ENCODE peak calls at places on chromosome 3, in ten cellular contexts. One of them, this sample, is unnamed. For H3K36me3, the result is how much of the 10 kb centered on the place peaks cover.

GRCh38 chr3:107598926-107599754 is 76.4 kb downstream of the BBX start:
- DNase-seq in tibial artery: peak
- DNase-seq in neural progenitor cell: peak
- DNase-seq in MM.1S: no peak
- DNase-seq in iPS DF 6.9: no peak
- DNase-seq in PC-3: peak
- DNase-seq in ovary: peak
- DNase-seq in upper lobe of right lung: no peak
- DNase-seq in aorta: no peak
- DNase-seq in esophagus squamous epithelium: no peak
- DNase-seq in this sample: peak

GRCh38 chr3:18223591-18224338 is 201.4 kb downstream of the SATB1 start:
- DNase-seq in tibial artery: no peak
- DNase-seq in neural progenitor cell: no peak
- DNase-seq in MM.1S: peak
- DNase-seq in iPS DF 6.9: no peak
- DNase-seq in PC-3: no peak
- DNase-seq in ovary: no peak
- DNase-seq in upper lobe of right lung: no peak
- DNase-seq in aorta: no peak
- DNase-seq in esophagus squamous epithelium: no peak
- DNase-seq in this sample: no peak

GRCh38 chr3:41001556-41001955 is 197.7 kb upstream of the CTNNB1 start:
- DNase-seq in tibial artery: no peak
- DNase-seq in neural progenitor cell: no peak
- DNase-seq in MM.1S: peak
- DNase-seq in iPS DF 6.9: no peak
- DNase-seq in PC-3: no peak
- DNase-seq in ovary: no peak
- DNase-seq in upper lobe of right lung: no peak
- DNase-seq in aorta: no peak
- DNase-seq in esophagus squamous epithelium: no peak
- DNase-seq in this sample: no peak

GRCh38 chr3:138051946-138052802 is 42.2 kb downstream of the CLDN18 start:
- DNase-seq in tibial artery: no peak
- DNase-seq in neural progenitor cell: peak
- DNase-seq in MM.1S: peak
- DNase-seq in iPS DF 6.9: peak
- DNase-seq in PC-3: peak
- DNase-seq in ovary: no peak
- DNase-seq in upper lobe of right lung: peak
- DNase-seq in aorta: no peak
- DNase-seq in esophagus squamous epithelium: no peak
- DNase-seq in this sample: peak

GRCh38 chr3:13753926-13754325 is 125.9 kb downstream of the WNT7A start:
- DNase-seq in tibial artery: no peak
- DNase-seq in neural progenitor cell: no peak
- DNase-seq in MM.1S: no peak
- DNase-seq in iPS DF 6.9: no peak
- DNase-seq in PC-3: no peak
- DNase-seq in ovary: no peak
- DNase-seq in upper lobe of right lung: no peak
- DNase-seq in aorta: no peak
- DNase-seq in esophagus squamous epithelium: no peak
- DNase-seq in this sample: no peak

GRCh38 chr3:120802916-120803315 is 60.4 kb downstream of the GTF2E1 start:
- DNase-seq in tibial artery: no peak
- DNase-seq in neural progenitor cell: no peak
- DNase-seq in MM.1S: no peak
- DNase-seq in iPS DF 6.9: no peak
- DNase-seq in PC-3: no peak
- DNase-seq in ovary: no peak
- DNase-seq in upper lobe of right lung: no peak
- DNase-seq in aorta: no peak
- DNase-seq in esophagus squamous epithelium: no peak
- DNase-seq in this sample: no peak

GRCh38 chr3:169914321-169914720 is 2.9 kb downstream of the SAMD7 start:
- DNase-seq in tibial artery: no peak
- DNase-seq in neural progenitor cell: no peak
- DNase-seq in MM.1S: no peak
- DNase-seq in iPS DF 6.9: no peak
- DNase-seq in PC-3: peak
- DNase-seq in ovary: no peak
- DNase-seq in upper lobe of right lung: no peak
- DNase-seq in aorta: no peak
- DNase-seq in esophagus squamous epithelium: no peak
- DNase-seq in this sample: no peak

GRCh38 chr3:116299646-116300081 is 145.6 kb downstream of the LSAMP start:
- DNase-seq in tibial artery: no peak
- DNase-seq in neural progenitor cell: no peak
- DNase-seq in MM.1S: no peak
- DNase-seq in iPS DF 6.9: no peak
- DNase-seq in PC-3: no peak
- DNase-seq in ovary: no peak
- DNase-seq in upper lobe of right lung: no peak
- DNase-seq in aorta: no peak
- DNase-seq in esophagus squamous epithelium: no peak
- DNase-seq in this sample: no peak

GRCh38 chr3:49359623-49360022 is 1.5 kb upstream of the GPX1 start:
- DNase-seq in tibial artery: no peak
- DNase-seq in neural progenitor cell: no peak
- DNase-seq in MM.1S: no peak
- DNase-seq in iPS DF 6.9: no peak
- DNase-seq in PC-3: peak
- DNase-seq in ovary: no peak
- DNase-seq in upper lobe of right lung: no peak
- DNase-seq in aorta: no peak
- DNase-seq in esophagus squamous epithelium: no peak
- DNase-seq in this sample: no peak

GRCh38 chr3:49358884-49359225 is 702 bp upstream of the GPX1 start:
- DNase-seq in tibial artery: no peak
- DNase-seq in neural progenitor cell: no peak
- DNase-seq in MM.1S: no peak
- DNase-seq in iPS DF 6.9: no peak
- DNase-seq in PC-3: no peak
- DNase-seq in ovary: no peak
- DNase-seq in upper lobe of right lung: no peak
- DNase-seq in aorta: no peak
- DNase-seq in esophagus squamous epithelium: no peak
- DNase-seq in this sample: no peak

GRCh38 chr3:49357466-49358216 is 512 bp downstream of the GPX1 start:
- DNase-seq in tibial artery: peak
- DNase-seq in neural progenitor cell: peak
- DNase-seq in MM.1S: no peak
- DNase-seq in iPS DF 6.9: no peak
- DNase-seq in PC-3: peak
- DNase-seq in ovary: peak
- DNase-seq in upper lobe of right lung: peak
- DNase-seq in aorta: peak
- DNase-seq in esophagus squamous epithelium: no peak
- DNase-seq in this sample: no peak

GRCh38 chr3:49358217-49358883 is at the start of gene GPX1:
- DNase-seq in tibial artery: peak
- DNase-seq in neural progenitor cell: peak
- DNase-seq in MM.1S: peak
- DNase-seq in iPS DF 6.9: peak
- DNase-seq in PC-3: peak
- DNase-seq in ovary: peak
- DNase-seq in upper lobe of right lung: peak
- DNase-seq in aorta: peak
- DNase-seq in esophagus squamous epithelium: peak
- DNase-seq in this sample: peak

DNA sequence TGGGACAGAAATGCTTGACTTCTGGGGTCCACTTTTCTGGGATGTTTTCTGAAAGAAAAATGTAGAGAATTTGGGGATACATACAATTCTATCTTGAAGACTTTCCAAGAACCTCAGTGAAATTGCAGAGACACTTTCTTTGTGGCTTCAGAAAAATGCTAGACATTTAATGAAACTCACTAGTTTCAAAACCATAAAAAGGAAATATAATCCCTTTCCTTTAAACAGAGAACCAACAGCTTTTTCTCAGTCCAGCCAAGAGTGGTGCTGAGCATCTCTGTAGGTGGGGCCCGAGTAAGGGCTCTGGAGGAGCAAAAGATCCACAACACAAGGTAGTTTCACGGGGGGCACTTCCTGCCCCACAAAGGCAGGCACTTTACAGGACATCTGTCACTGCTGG is 4.4 kb upstream of the GPX1 start:
- DNase-seq in tibial artery: no peak
- DNase-seq in neural progenitor cell: no peak
- DNase-seq in MM.1S: no peak
- DNase-seq in iPS DF 6.9: no peak
- DNase-seq in PC-3: no peak
- DNase-seq in ovary: no peak
- DNase-seq in upper lobe of right lung: no peak
- DNase-seq in aorta: no peak
- DNase-seq in esophagus squamous epithelium: no peak
- DNase-seq in this sample: no peak
- H3K36me3 ChIP-seq in tibial artery: half or more
- H3K36me3 ChIP-seq in neural progenitor cell: under half
- H3K36me3 ChIP-seq in MM.1S: under half
- H3K36me3 ChIP-seq in iPS DF 6.9: under half
- H3K36me3 ChIP-seq in PC-3: under half
- H3K36me3 ChIP-seq in ovary: under half
- H3K36me3 ChIP-seq in upper lobe of right lung: half or more
- H3K36me3 ChIP-seq in aorta: under half
- H3K36me3 ChIP-seq in esophagus squamous epithelium: half or more
- H3K36me3 ChIP-seq in this sample: half or more

DNA sequence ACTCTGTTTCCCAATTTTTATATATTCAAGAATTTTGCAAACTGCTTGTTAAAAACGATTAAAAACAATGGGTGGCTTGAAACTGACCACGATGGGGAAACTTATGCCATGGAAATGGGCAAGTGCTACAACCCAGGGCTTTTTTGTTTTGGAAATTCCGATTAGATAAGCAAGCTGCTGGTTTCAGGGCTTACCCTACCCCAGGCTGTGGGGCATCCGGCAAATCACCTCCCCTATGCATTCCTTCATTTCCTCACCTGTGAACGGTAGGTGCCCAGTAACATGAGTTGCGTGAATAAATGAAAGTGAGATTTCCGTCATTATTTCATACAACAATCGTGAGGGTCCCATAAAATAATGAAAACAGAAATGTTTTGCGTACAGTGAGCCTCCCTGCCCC is 34.3 kb downstream of the ST6GAL1 start:
- DNase-seq in tibial artery: no peak
- DNase-seq in neural progenitor cell: no peak
- DNase-seq in MM.1S: no peak
- DNase-seq in iPS DF 6.9: no peak
- DNase-seq in PC-3: no peak
- DNase-seq in ovary: no peak
- DNase-seq in upper lobe of right lung: no peak
- DNase-seq in aorta: no peak
- DNase-seq in esophagus squamous epithelium: no peak
- DNase-seq in this sample: no peak
- H3K36me3 ChIP-seq in tibial artery: under half
- H3K36me3 ChIP-seq in neural progenitor cell: under half
- H3K36me3 ChIP-seq in MM.1S: under half
- H3K36me3 ChIP-seq in iPS DF 6.9: under half
- H3K36me3 ChIP-seq in PC-3: under half
- H3K36me3 ChIP-seq in ovary: under half
- H3K36me3 ChIP-seq in upper lobe of right lung: under half
- H3K36me3 ChIP-seq in aorta: under half
- H3K36me3 ChIP-seq in esophagus squamous epithelium: under half
- H3K36me3 ChIP-seq in this sample: half or more

DNA sequence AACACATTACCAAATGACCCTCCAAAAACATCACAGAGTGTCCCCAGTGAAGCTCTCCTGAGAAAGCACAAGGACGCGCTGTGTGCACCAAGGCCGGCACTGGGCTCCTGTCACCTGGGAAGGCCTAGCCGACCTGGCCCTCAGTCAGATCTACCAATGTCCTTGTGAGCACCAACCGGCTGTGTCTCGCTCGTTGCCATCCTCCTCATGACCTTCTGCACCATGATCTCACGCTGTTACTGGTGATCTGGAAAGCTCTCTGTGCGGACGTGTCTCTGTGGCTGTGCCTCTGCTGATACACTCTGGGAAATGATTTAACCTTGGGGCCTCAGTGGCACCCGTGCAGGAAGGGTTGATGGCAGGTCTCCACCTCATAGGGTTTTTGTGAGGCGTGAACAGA is 24.2 kb downstream of the ZXDC start:
- DNase-seq in tibial artery: no peak
- DNase-seq in neural progenitor cell: no peak
- DNase-seq in MM.1S: no peak
- DNase-seq in iPS DF 6.9: no peak
- DNase-seq in PC-3: no peak
- DNase-seq in ovary: peak
- DNase-seq in upper lobe of right lung: peak
- DNase-seq in aorta: peak
- DNase-seq in esophagus squamous epithelium: no peak
- DNase-seq in this sample: no peak
- H3K36me3 ChIP-seq in tibial artery: under half
- H3K36me3 ChIP-seq in neural progenitor cell: under half
- H3K36me3 ChIP-seq in MM.1S: under half
- H3K36me3 ChIP-seq in iPS DF 6.9: under half
- H3K36me3 ChIP-seq in PC-3: under half
- H3K36me3 ChIP-seq in ovary: under half
- H3K36me3 ChIP-seq in upper lobe of right lung: half or more
- H3K36me3 ChIP-seq in aorta: under half
- H3K36me3 ChIP-seq in esophagus squamous epithelium: half or more
- H3K36me3 ChIP-seq in this sample: under half

GRCh38 chr3:119762876-119763275 is 19.0 kb upstream of the NR1I2 start:
- DNase-seq in tibial artery: no peak
- DNase-seq in neural progenitor cell: no peak
- DNase-seq in MM.1S: no peak
- DNase-seq in iPS DF 6.9: no peak
- DNase-seq in PC-3: no peak
- DNase-seq in ovary: no peak
- DNase-seq in upper lobe of right lung: no peak
- DNase-seq in aorta: no peak
- DNase-seq in esophagus squamous epithelium: no peak
- DNase-seq in this sample: no peak

GRCh38 chr3:119767936-119768601 is 13.8 kb upstream of the NR1I2 start:
- DNase-seq in tibial artery: no peak
- DNase-seq in neural progenitor cell: no peak
- DNase-seq in MM.1S: no peak
- DNase-seq in iPS DF 6.9: no peak
- DNase-seq in PC-3: no peak
- DNase-seq in ovary: no peak
- DNase-seq in upper lobe of right lung: no peak
- DNase-seq in aorta: no peak
- DNase-seq in esophagus squamous epithelium: no peak
- DNase-seq in this sample: no peak

GRCh38 chr3:119759962-119760361 is 21.9 kb upstream of the NR1I2 start:
- DNase-seq in tibial artery: no peak
- DNase-seq in neural progenitor cell: no peak
- DNase-seq in MM.1S: peak
- DNase-seq in iPS DF 6.9: no peak
- DNase-seq in PC-3: no peak
- DNase-seq in ovary: no peak
- DNase-seq in upper lobe of right lung: no peak
- DNase-seq in aorta: no peak
- DNase-seq in esophagus squamous epithelium: no peak
- DNase-seq in this sample: no peak

GRCh38 chr3:119768668-119769393 is 13.1 kb upstream of the NR1I2 start:
- DNase-seq in tibial artery: no peak
- DNase-seq in neural progenitor cell: no peak
- DNase-seq in MM.1S: no peak
- DNase-seq in iPS DF 6.9: no peak
- DNase-seq in PC-3: no peak
- DNase-seq in ovary: no peak
- DNase-seq in upper lobe of right lung: no peak
- DNase-seq in aorta: no peak
- DNase-seq in esophagus squamous epithelium: no peak
- DNase-seq in this sample: no peak

DNA sequence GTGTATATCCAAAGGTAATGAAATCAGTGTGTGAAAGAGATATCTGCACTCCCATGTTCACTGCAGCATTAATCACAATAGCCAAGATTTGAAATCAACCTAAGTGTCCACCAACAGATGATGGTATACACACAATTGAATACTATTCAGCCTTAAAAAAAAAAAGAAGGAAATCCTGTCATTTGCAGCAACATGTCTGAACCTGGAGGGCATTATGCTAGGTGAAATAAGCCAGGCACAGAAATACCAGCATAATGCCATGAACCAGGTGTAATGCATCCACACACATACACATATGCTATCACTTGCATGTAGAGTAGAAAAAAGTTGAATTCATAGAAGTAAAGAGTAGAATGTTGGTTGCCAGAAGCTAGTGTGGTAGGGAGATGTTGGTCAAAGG is 18.4 kb upstream of the NR1I2 start:
- DNase-seq in tibial artery: no peak
- DNase-seq in neural progenitor cell: no peak
- DNase-seq in MM.1S: no peak
- DNase-seq in iPS DF 6.9: no peak
- DNase-seq in PC-3: no peak
- DNase-seq in ovary: no peak
- DNase-seq in upper lobe of right lung: no peak
- DNase-seq in aorta: no peak
- DNase-seq in esophagus squamous epithelium: no peak
- DNase-seq in this sample: no peak
- H3K36me3 ChIP-seq in tibial artery: under half
- H3K36me3 ChIP-seq in neural progenitor cell: under half
- H3K36me3 ChIP-seq in MM.1S: under half
- H3K36me3 ChIP-seq in iPS DF 6.9: under half
- H3K36me3 ChIP-seq in PC-3: under half
- H3K36me3 ChIP-seq in ovary: under half
- H3K36me3 ChIP-seq in upper lobe of right lung: under half
- H3K36me3 ChIP-seq in aorta: under half
- H3K36me3 ChIP-seq in esophagus squamous epithelium: under half
- H3K36me3 ChIP-seq in this sample: under half

This sample was measured in HAP-1.